ENCODE peak calls at places on chromosomes 2 and 18, in eight cellular contexts. Z, F, H, B, T, A, L and I are unnamed samples.

GRCh38 chr2:46167924-46168323 is 129.3 kb upstream of the EPAS1 start:
- DNase-seq in Z (no peak), F (no peak), H (no peak), B (no peak), T (no peak), A (no peak), L (peak; percentile 40), I (no peak)

GRCh38 chr2:22124003-22124402 is 1000.2 kb downstream of the TDRD15 start:
- DNase-seq in Z (no peak), F (no peak), H (no peak), B (no peak), T (no peak), A (peak; percentile 18), L (no peak), I (no peak)

GRCh38 chr2:20288941-20289340 is 61.7 kb downstream of the PUM2 start:
- DNase-seq in Z (peak; percentile 46), F (peak; percentile 82), H (no peak), B (no peak), T (no peak), A (peak; percentile 59), L (peak; percentile 40), I (peak; percentile 8)

GRCh38 chr2:23692901-23693605 is 233.9 kb downstream of the ATAD2B start:
- DNase-seq in Z (no peak), F (no peak), H (no peak), B (peak; percentile 3), T (no peak), A (no peak), L (no peak), I (no peak)

GRCh38 chr18:59564516-59564915 is 132.7 kb downstream of the CCBE1 start:
- DNase-seq in Z (no peak), F (no peak), H (no peak), B (no peak), T (no peak), A (no peak), L (no peak), I (no peak)

GRCh38 chr2:196941398-196942078 is 15.0 kb upstream of the PGAP1 start:
- DNase-seq in Z (no peak), F (no peak), H (no peak), B (no peak), T (no peak), A (no peak), L (no peak), I (no peak)

GRCh38 chr2:233074106-233074505 is 14.0 kb downstream of the INPP5D start:
- DNase-seq in Z (no peak), F (no peak), H (no peak), B (no peak), T (no peak), A (no peak), L (no peak), I (no peak)

GRCh38 chr2:58140508-58141072 is 94.0 kb downstream of the VRK2 start:
- DNase-seq in Z (no peak), F (no peak), H (no peak), B (no peak), T (no peak), A (no peak), L (peak; percentile 56), I (no peak)

GRCh38 chr2:98027955-98028593 is 32.3 kb upstream of the TMEM131 start:
- DNase-seq in Z (no peak), F (no peak), H (no peak), B (no peak), T (no peak), A (no peak), L (peak; percentile 86), I (no peak)

GRCh38 chr2:26394694-26395093 is 7.0 kb upstream of the DRC1 start:
- DNase-seq in Z (no peak), F (no peak), H (no peak), B (no peak), T (no peak), A (no peak), L (peak; percentile 39), I (no peak)

GRCh38 chr2:45554073-45554742 is 56.9 kb downstream of the SRBD1 start:
- DNase-seq in Z (peak; percentile 17), F (no peak), H (no peak), B (no peak), T (no peak), A (no peak), L (peak; percentile 84), I (no peak)

GRCh38 chr2:236001854-236002253 is 166.3 kb downstream of the GBX2 start:
- DNase-seq in Z (no peak), F (no peak), H (no peak), B (no peak), T (no peak), A (no peak), L (no peak), I (no peak)

GRCh38 chr2:199219551-199219950 is 238.2 kb downstream of the SATB2 start:
- DNase-seq in Z (no peak), F (no peak), H (no peak), B (no peak), T (no peak), A (no peak), L (no peak), I (no peak)

GRCh38 chr2:180660207-180660606 is 320.2 kb upstream of the UBE2E3 start:
- DNase-seq in Z (no peak), F (no peak), H (no peak), B (no peak), T (no peak), A (no peak), L (no peak), I (no peak)

GRCh38 chr2:69926849-69927515 is 12.1 kb downstream of the MXD1 start:
- DNase-seq in Z (peak; percentile 55), F (no peak), H (no peak), B (no peak), T (no peak), A (no peak), L (no peak), I (no peak)

GRCh38 chr2:148253716-148254115 is 232.8 kb downstream of the MBD5 start:
- DNase-seq in Z (peak; percentile 71), F (no peak), H (no peak), B (no peak), T (peak; percentile 44), A (peak; percentile 39), L (peak; percentile 60), I (no peak)

GRCh38 chr2:86241611-86242010 is 42.4 kb downstream of the MRPL35 start:
- DNase-seq in Z (no peak), F (no peak), H (no peak), B (no peak), T (no peak), A (no peak), L (no peak), I (no peak)

GRCh38 chr18:9568186-9568585 is 46.2 kb downstream of the PPP4R1 start:
- DNase-seq in Z (no peak), F (no peak), H (no peak), B (no peak), T (no peak), A (no peak), L (no peak), I (no peak)

DNA sequence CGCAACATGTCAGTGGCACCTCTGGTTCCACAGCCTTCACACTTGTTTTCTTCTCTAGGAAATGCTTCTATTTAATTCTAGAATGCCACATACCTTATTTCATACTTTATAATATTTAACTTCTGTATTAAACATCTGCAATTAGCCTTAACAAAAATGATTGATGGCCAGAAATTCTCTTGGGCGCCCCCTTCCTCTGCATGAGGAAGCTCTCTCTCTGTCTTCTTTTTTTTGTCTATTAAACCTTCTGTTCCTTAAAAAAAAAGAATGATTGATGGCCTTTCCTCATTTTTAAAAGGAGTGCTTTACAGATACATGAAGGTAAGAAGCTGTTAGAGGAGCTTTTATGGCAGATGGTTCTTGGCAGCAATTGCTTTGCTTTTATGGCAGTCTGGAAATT is 526.8 kb downstream of the SLC4A3 start:
- DNase-seq in Z (no peak), F (no peak), H (no peak), B (no peak), T (no peak), A (no peak), L (no peak), I (no peak)
- TF ChIP-seq CTCF in Z (peak; percentile 11), F (no peak), H (no peak), B (no peak), T (peak; percentile 5), A (peak; percentile 15), L (no peak), I (no peak)

GRCh38 chr18:13375302-13376255 is 157.0 kb downstream of the LDLRAD4 start:
- DNase-seq in Z (peak; percentile 79), F (no peak), H (peak; percentile 78), B (no peak), T (peak; percentile 36), A (peak; percentile 61), L (peak; percentile 94), I (peak; percentile 42)

GRCh38 chr18:13377496-13377895 is 158.9 kb downstream of the LDLRAD4 start:
- DNase-seq in Z (peak; percentile 2), F (no peak), H (no peak), B (no peak), T (no peak), A (no peak), L (peak; percentile 37), I (no peak)

GRCh38 chr18:13374468-13375301 is 156.1 kb downstream of the LDLRAD4 start:
- DNase-seq in Z (no peak), F (no peak), H (no peak), B (no peak), T (no peak), A (no peak), L (peak; percentile 53), I (no peak)

GRCh38 chr18:13376841-13377351 is 158.3 kb downstream of the LDLRAD4 start:
- DNase-seq in Z (no peak), F (no peak), H (peak; percentile 80), B (no peak), T (no peak), A (no peak), L (no peak), I (no peak)

GRCh38 chr18:13376298-13376840 is 157.8 kb downstream of the LDLRAD4 start:
- DNase-seq in Z (no peak), F (no peak), H (peak; percentile 50), B (no peak), T (no peak), A (no peak), L (peak; percentile 49), I (no peak)
- H3K4me1 ChIP-seq in Z (peaks cover 7% of the 10 kb centered on the region), F (no peaks in the 10 kb centered on the region), H (peaks cover 83% of the 10 kb centered on the region), B (peaks cover 12% of the 10 kb centered on the region), T (peaks cover 8% of the 10 kb centered on the region), A (peaks cover 15% of the 10 kb centered on the region), L (peaks cover 6% of the 10 kb centered on the region), I (peaks cover 8% of the 10 kb centered on the region)

DNA sequence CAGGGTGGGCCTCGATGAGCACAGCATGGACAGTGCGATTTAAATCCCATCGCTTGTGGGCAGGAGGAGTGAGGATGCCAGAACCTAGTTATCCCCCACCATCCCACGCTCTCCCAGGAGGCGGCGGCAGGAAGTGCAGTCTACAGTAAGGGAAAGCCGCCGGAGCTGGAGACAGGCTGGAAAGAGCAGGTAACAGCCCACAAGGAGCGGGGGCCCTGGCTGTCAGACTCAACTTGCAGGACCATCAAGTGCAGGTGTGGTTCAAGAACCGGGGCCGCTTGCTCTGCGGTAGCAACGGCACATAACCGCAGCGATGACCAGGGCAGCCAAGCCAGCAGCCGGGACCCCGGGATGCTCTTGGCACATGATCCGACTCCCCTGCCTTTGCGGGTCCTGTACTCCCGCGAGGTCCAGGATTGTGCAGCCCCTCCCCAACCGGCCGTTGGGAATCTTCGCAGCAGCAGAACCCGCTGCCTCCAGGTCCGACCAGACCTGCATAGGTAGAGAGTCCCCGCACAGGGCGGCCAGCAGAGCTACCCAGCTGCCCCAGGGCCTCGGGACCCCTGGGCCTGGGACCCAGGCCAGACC is 82.1 kb downstream of the BIN1 start:
- DNase-seq in Z (peak; percentile 28), F (no peak), H (no peak), B (no peak), T (peak; percentile 60), A (peak; percentile 62), L (peak; percentile 54), I (no peak)
- TF ChIP-seq CTCF in Z (peak; percentile 37), F (no peak), H (no peak), B (no peak), T (peak; percentile 30), A (no peak), L (peak; percentile 49), I (no peak)

GRCh38 chr2:168245074-168245825 is 2.1 kb downstream of the STK39 start:
- DNase-seq in Z (no peak), F (no peak), H (no peak), B (no peak), T (no peak), A (no peak), L (peak; percentile 30), I (no peak)
- H3K4me1 ChIP-seq in Z (peaks cover 37% of the 10 kb centered on the region), F (peaks cover 41% of the 10 kb centered on the region), H (peaks cover 54% of the 10 kb centered on the region), B (no peaks in the 10 kb centered on the region), T (no peaks in the 10 kb centered on the region), A (peaks cover 14% of the 10 kb centered on the region), L (no peaks in the 10 kb centered on the region), I (peaks cover 29% of the 10 kb centered on the region)